ENCODE peak calls at places on chromosomes 4 and X, in eight cellular contexts. G is right atrium auricular region, V is IMR-90, C is A673, M is tibial nerve, N is astrocyte of the spinal cord, D is choroid plexus epithelial cell, T is lung. I is an unnamed sample.

GRCh38 chr4:112896326-112896892 is 153.0 kb upstream of the ANK2 start:
- DNase-seq in G (no peak), V (no peak), C (no peak), M (no peak), N (no peak), D (no peak), T (no peak), I (no peak)

GRCh38 chrX:145910017-145910416 is 92.4 kb downstream of the SLITRK2 start:
- DNase-seq in G (no peak), V (no peak), C (no peak), M (no peak), N (no peak), D (no peak), T (no peak), I (no peak)

GRCh38 chr4:7873881-7874280 is 65.8 kb downstream of the AFAP1 start:
- DNase-seq in G (no peak), V (peak), C (no peak), M (no peak), N (no peak), D (no peak), T (no peak), I (no peak)

GRCh38 chr4:86935833-86936721 is 1.3 kb downstream of the AFF1 start:
- DNase-seq in G (peak), V (peak), C (peak), M (peak), N (peak), D (peak), T (peak), I (peak)

GRCh38 chr4:176795441-176795840 is 2.7 kb upstream of the VEGFC start:
- DNase-seq in G (no peak), V (no peak), C (no peak), M (no peak), N (no peak), D (no peak), T (no peak), I (no peak)

GRCh38 chrX:40068048-40068447 is 29.7 kb downstream of the BCOR start:
- DNase-seq in G (no peak), V (no peak), C (peak), M (no peak), N (no peak), D (peak), T (no peak), I (peak)

GRCh38 chr4:143711543-143712159 is 11.2 kb upstream of the FREM3 start:
- DNase-seq in G (no peak), V (no peak), C (no peak), M (no peak), N (no peak), D (no peak), T (no peak), I (no peak)

GRCh38 chr4:16192631-16193483 is 33.4 kb downstream of the TAPT1 start:
- DNase-seq in G (no peak), V (no peak), C (no peak), M (no peak), N (no peak), D (no peak), T (no peak), I (no peak)

GRCh38 chr4:93659629-93660028 is 168.9 kb upstream of the ATOH1 start:
- DNase-seq in G (no peak), V (peak), C (peak), M (no peak), N (peak), D (no peak), T (no peak), I (no peak)

GRCh38 chrX:82092307-82092706 is 890.4 kb downstream of the SH3BGRL start:
- DNase-seq in G (no peak), V (no peak), C (no peak), M (no peak), N (no peak), D (no peak), T (no peak), I (no peak)

GRCh38 chr4:74933562-74934015 is 673 bp downstream of the PARM1 start:
- DNase-seq in G (no peak), V (no peak), C (peak), M (no peak), N (peak), D (peak), T (peak), I (no peak)

GRCh38 chr4:49217492-49217891 is 231.4 kb downstream of the CWH43 start:
- DNase-seq in G (no peak), V (no peak), C (no peak), M (no peak), N (no peak), D (no peak), T (no peak), I (no peak)

GRCh38 chr4:79421483-79421882 is 13.5 kb upstream of the GK2 start:
- DNase-seq in G (no peak), V (no peak), C (no peak), M (no peak), N (no peak), D (no peak), T (no peak), I (no peak)

GRCh38 chr4:11469900-11470708 is 41.4 kb upstream of the HS3ST1 start:
- DNase-seq in G (no peak), V (no peak), C (no peak), M (no peak), N (no peak), D (no peak), T (no peak), I (no peak)

GRCh38 chr4:1382776-1383727 is 23.2 kb downstream of the NKX1-1 start:
- DNase-seq in G (no peak), V (no peak), C (no peak), M (no peak), N (no peak), D (no peak), T (no peak), I (no peak)

GRCh38 chr4:145487626-145488025 is 6.0 kb downstream of the SMAD1 start:
- DNase-seq in G (no peak), V (no peak), C (peak), M (no peak), N (no peak), D (no peak), T (no peak), I (no peak)

GRCh38 chrX:77894921-77895886 is at the start of gene MAGT1:
- DNase-seq in G (peak), V (peak), C (peak), M (peak), N (peak), D (peak), T (peak), I (peak)

GRCh38 chr4:48133668-48134444 is at the start of gene TXK:
- DNase-seq in G (no peak), V (peak), C (peak), M (no peak), N (peak), D (peak), T (no peak), I (no peak)

GRCh38 chrX:70354726-70355125 is 64.8 kb downstream of the KIF4A start:
- DNase-seq in G (no peak), V (no peak), C (no peak), M (no peak), N (no peak), D (no peak), T (no peak), I (no peak)

GRCh38 chr4:39994356-39994755 is 16.6 kb upstream of the PDS5A start:
- DNase-seq in G (no peak), V (no peak), C (no peak), M (no peak), N (no peak), D (no peak), T (no peak), I (no peak)

GRCh38 chr4:122500852-122501501 is 44.5 kb upstream of the IL2 start:
- DNase-seq in G (no peak), V (no peak), C (no peak), M (no peak), N (peak), D (peak), T (no peak), I (no peak)

GRCh38 chr4:52925531-52925968 is 63.4 kb downstream of the RASL11B start:
- DNase-seq in G (no peak), V (no peak), C (peak), M (no peak), N (peak), D (peak), T (no peak), I (no peak)

GRCh38 chr4:109051054-109051453 is 251.4 kb downstream of the COL25A1 start:
- DNase-seq in G (no peak), V (no peak), C (no peak), M (no peak), N (no peak), D (no peak), T (no peak), I (no peak)

GRCh38 chr4:182917182-182918043 is at the start of gene DCTD:
- DNase-seq in G (peak), V (peak), C (peak), M (peak), N (peak), D (peak), T (peak), I (peak)

GRCh38 chr4:86493460-86493859 is 100.7 kb upstream of the PTPN13 start:
- DNase-seq in G (no peak), V (peak), C (no peak), M (no peak), N (no peak), D (peak), T (no peak), I (peak)

GRCh38 chrX:100609591-100609990 is 24.9 kb downstream of the TNMD start:
- DNase-seq in G (no peak), V (no peak), C (no peak), M (no peak), N (no peak), D (peak), T (no peak), I (no peak)
- TF ChIP-seq CTCF in G (no peak), V (peak), C (peak), M (no peak), N (no peak), D (peak), T (no peak), I (peak)

GRCh38 chrX:18676470-18676869 is 4.6 kb upstream of the RS1 start:
- DNase-seq in G (no peak), V (peak), C (peak), M (no peak), N (no peak), D (peak), T (no peak), I (no peak)
- TF ChIP-seq CTCF in G (no peak), V (peak), C (peak), M (no peak), N (peak), D (peak), T (no peak), I (no peak)

GRCh38 chrX:134782796-134783195 is 124.5 kb upstream of the PLAC1 start:
- DNase-seq in G (no peak), V (peak), C (peak), M (peak), N (peak), D (peak), T (no peak), I (peak)
- TF ChIP-seq CTCF in G (no peak), V (peak), C (peak), M (peak), N (peak), D (peak), T (peak), I (peak)

GRCh38 chr4:88791274-88791673 is 93.6 kb upstream of the NAP1L5 start:
- DNase-seq in G (no peak), V (peak), C (peak), M (no peak), N (peak), D (peak), T (no peak), I (peak)
- TF ChIP-seq CTCF in G (no peak), V (peak), C (peak), M (no peak), N (peak), D (peak), T (no peak), I (peak)

DNA sequence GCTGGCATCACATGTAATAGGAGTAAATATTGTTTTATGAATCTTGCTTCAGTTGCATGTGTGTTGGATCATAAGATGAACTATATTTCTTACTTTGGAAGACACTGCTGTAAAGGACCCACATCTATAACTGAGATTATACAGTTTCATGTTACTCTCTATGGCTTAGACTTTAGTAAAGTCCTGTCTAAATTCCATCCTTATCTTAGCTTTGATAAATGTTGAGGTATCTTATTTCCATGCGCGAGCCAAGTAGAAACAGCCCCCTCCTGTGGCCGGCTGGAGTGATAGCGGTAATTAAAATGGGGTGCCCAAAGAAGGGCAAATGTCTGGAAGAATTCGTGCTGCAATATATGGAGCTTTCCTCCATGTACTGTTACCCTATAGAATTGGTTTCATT is 43.0 kb downstream of the CCDC158 start:
- DNase-seq in G (no peak), V (peak), C (peak), M (no peak), N (peak), D (peak), T (peak), I (no peak)
- TF ChIP-seq CTCF in G (no peak), V (peak), C (peak), M (no peak), N (peak), D (peak), T (peak), I (peak)

GRCh38 chr4:38902695-38903094 is 35.1 kb downstream of the FAM114A1 start:
- DNase-seq in G (no peak), V (no peak), C (peak), M (no peak), N (peak), D (peak), T (no peak), I (no peak)
- TF ChIP-seq CTCF in G (peak), V (peak), C (peak), M (peak), N (no peak), D (peak), T (no peak), I (peak)

DNA sequence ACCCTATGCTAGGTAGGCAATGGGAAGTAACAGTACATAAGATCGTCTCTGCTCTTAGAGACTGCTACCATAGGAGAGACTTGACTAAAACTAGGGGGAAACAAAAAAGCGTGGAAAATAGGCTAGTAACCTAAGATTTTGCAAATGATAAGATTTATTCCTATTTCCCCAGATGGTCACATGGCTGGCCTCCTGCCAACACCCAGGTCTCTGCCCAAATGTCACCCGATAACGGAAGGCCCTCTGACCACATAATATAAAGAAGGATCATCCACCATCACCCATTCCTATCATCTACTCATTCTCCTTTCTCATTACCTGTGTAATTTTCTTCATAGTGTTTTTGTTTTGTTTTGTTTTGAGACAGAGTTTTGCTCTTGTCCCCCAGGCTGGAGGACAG is 4.7 kb downstream of the LAMP2 start:
- DNase-seq in G (no peak), V (no peak), C (no peak), M (no peak), N (no peak), D (no peak), T (no peak), I (no peak)
- TF ChIP-seq CTCF in G (no peak), V (no peak), C (no peak), M (no peak), N (no peak), D (no peak), T (no peak), I (no peak)